ENCODE peak calls at places on chromosome 4, in ten cellular contexts. V, O, L, G, R, U, M, W, D and C are unnamed samples.

GRCh38 chr4:185115827-185116232 is 27.2 kb upstream of the SLC25A4 start:
- DNase-seq in V (no peak), O (no peak), L (peak; percentile 93), G (peak; percentile 85), R (peak; percentile 24), U (peak; percentile 82), M (peak; percentile 94), W (no peak), D (peak; percentile 99), C (no peak)

GRCh38 chr4:18398661-18399060 is 377.1 kb upstream of the LCORL start:
- DNase-seq in V (no peak), O (no peak), L (no peak), G (no peak), R (no peak), U (no peak), M (no peak), W (no peak), D (no peak), C (no peak)

GRCh38 chr4:169774466-169775445 is 17.0 kb upstream of the HPF1 start:
- DNase-seq in V (no peak), O (no peak), L (no peak), G (no peak), R (no peak), U (no peak), M (no peak), W (peak; percentile 76), D (no peak), C (no peak)

GRCh38 chr4:102027961-102028360 is 237.4 kb downstream of the BANK1 start:
- DNase-seq in V (no peak), O (no peak), L (no peak), G (no peak), R (no peak), U (no peak), M (no peak), W (no peak), D (no peak), C (no peak)

GRCh38 chr4:46505131-46505530 is 115.2 kb upstream of the GABRA2 start:
- DNase-seq in V (no peak), O (no peak), L (no peak), G (no peak), R (no peak), U (no peak), M (no peak), W (no peak), D (no peak), C (no peak)

GRCh38 chr4:38605794-38606586 is 58.0 kb upstream of the KLF3 start:
- DNase-seq in V (no peak), O (no peak), L (no peak), G (no peak), R (peak; percentile 26), U (no peak), M (no peak), W (no peak), D (no peak), C (no peak)

GRCh38 chr4:106140601-106141000 is 175.4 kb downstream of the TBCK start:
- DNase-seq in V (no peak), O (no peak), L (no peak), G (no peak), R (no peak), U (no peak), M (no peak), W (no peak), D (peak; percentile 2), C (no peak)

GRCh38 chr4:31995943-31996901 is 1276.1 kb downstream of the PCDH7 start:
- DNase-seq in V (no peak), O (no peak), L (no peak), G (no peak), R (no peak), U (no peak), M (no peak), W (peak; percentile 71), D (no peak), C (no peak)

GRCh38 chr4:38368612-38369011 is 295.4 kb upstream of the KLF3 start:
- DNase-seq in V (no peak), O (no peak), L (no peak), G (peak; percentile 95), R (no peak), U (no peak), M (peak; percentile 28), W (no peak), D (peak; percentile 87), C (no peak)

GRCh38 chr4:89579776-89580175 is 257.2 kb downstream of the SNCA start:
- DNase-seq in V (no peak), O (no peak), L (no peak), G (peak; percentile 3), R (no peak), U (no peak), M (no peak), W (no peak), D (no peak), C (no peak)

GRCh38 chr4:78644744-78645330 is 93.3 kb downstream of the ANXA3 start:
- DNase-seq in V (peak; percentile 75), O (peak; percentile 55), L (peak; percentile 56), G (peak; percentile 84), R (peak; percentile 58), U (peak; percentile 63), M (peak; percentile 86), W (peak; percentile 85), D (peak; percentile 87), C (peak; percentile 42)
- H3K4me3 ChIP-seq in V (no peak overlapping the region), O (no peak overlapping the region), L (no peak overlapping the region), G (no peak overlapping the region), R (no peak overlapping the region), U (no peak overlapping the region), M (no peak overlapping the region), W (no peak overlapping the region), D (no peak overlapping the region), C (no peak overlapping the region)

DNA sequence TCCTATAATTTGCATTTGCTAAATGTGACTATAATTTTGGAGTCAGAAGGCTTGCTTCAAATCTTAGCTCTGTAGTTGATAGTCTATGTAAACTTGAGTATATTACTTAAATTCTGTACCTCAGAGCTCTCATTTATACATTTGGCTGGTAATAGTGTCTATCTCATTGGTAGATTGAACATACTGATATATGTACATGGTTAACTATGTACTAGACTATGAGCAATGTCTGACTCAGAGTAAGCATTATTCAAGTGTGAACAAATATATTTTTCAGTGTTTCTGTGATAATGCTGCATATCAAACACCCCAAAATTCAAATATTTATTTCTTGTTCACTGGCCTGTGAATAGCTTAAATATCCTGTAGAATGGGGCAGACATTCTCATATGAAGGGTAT is 1568.9 kb upstream of the PABPC4L start:
- DNase-seq in V (no peak), O (no peak), L (no peak), G (no peak), R (no peak), U (no peak), M (no peak), W (no peak), D (no peak), C (no peak)
- TF ChIP-seq CTCF in V (no peak), O (no peak), L (no peak), G (no peak), R (no peak), U (no peak), M (no peak), W (no peak), D (no peak), C (no peak)

DNA sequence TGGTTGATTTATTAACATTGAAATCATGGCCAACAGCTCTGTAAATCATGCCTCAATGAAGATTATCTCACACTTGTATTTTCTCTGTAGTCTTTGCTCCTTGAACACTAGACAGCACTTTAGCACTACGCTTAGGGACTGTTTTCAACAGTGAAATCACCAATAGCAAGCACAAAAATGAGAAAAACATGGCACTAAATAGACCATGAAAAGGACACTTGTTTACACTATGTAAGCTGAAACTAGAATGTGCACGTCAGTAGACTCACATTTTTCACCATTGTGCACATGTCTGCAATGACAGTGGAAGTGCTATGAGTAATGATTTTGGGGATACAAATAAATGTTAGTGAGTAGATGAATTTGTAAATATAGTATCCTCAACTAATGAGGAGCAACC is 3.1 kb downstream of the BMP2K start:
- DNase-seq in V (no peak), O (no peak), L (no peak), G (peak; percentile 51), R (no peak), U (no peak), M (peak; percentile 26), W (no peak), D (no peak), C (no peak)
- H3K4me3 ChIP-seq in V (no peak overlapping the region), O (no peak overlapping the region), L (no peak overlapping the region), G (peak overlapping the region; percentile 91), R (no peak overlapping the region), U (peak overlapping the region; percentile 10), M (no peak overlapping the region), W (no peak overlapping the region), D (no peak overlapping the region), C (no peak overlapping the region)

GRCh38 chr4:73853246-73853704 is at the start of gene PF4V1:
- DNase-seq in V (no peak), O (no peak), L (no peak), G (peak; percentile 40), R (peak; percentile 22), U (peak; percentile 50), M (no peak), W (peak; percentile 75), D (no peak), C (no peak)
- TF ChIP-seq CTCF in V (no peak), O (no peak), L (peak; percentile 53), G (peak; percentile 22), R (no peak), U (peak; percentile 11), M (no peak), W (no peak), D (peak; percentile 52), C (no peak)

GRCh38 chr4:80268081-80268823 is 1.8 kb downstream of the FGF5 start:
- DNase-seq in V (no peak), O (no peak), L (no peak), G (peak; percentile 66), R (no peak), U (no peak), M (peak; percentile 53), W (no peak), D (peak; percentile 57), C (no peak)
- H3K4me3 ChIP-seq in V (no peak overlapping the region), O (no peak overlapping the region), L (peak overlapping the region; percentile 63), G (peak overlapping the region; percentile 96), R (no peak overlapping the region), U (peak overlapping the region; percentile 45), M (peak overlapping the region; percentile 63), W (no peak overlapping the region), D (peak overlapping the region; percentile 77), C (no peak overlapping the region)